ENCODE peak calls at places on chromosomes 6 and 20, in five cellular contexts. E is H1, V is NT2/D1, T is HepG2, L is GM12878. G is an unnamed sample.

GRCh38 chr20:14259691-14260090 is 77.7 kb downstream of the FLRT3 start:
- DNase-seq in E (no peak), V (no peak), T (no peak), L (no peak), G (no peak)

GRCh38 chr6:95325858-95326257 is 251.5 kb upstream of the MANEA start:
- DNase-seq in E (no peak), V (no peak), T (no peak), L (no peak), G (no peak)

GRCh38 chr6:132813173-132813856 is 1.1 kb upstream of the RPS12 start:
- DNase-seq in E (peak), V (no peak), T (peak), L (no peak), G (no peak)

GRCh38 chr6:130020892-130021483 is 2.6 kb downstream of the L3MBTL3 start:
- DNase-seq in E (peak), V (peak), T (peak), L (peak), G (peak)

GRCh38 chr6:85403331-85404015 is 46.4 kb upstream of the NT5E start:
- DNase-seq in E (no peak), V (peak), T (no peak), L (no peak), G (no peak)

GRCh38 chr20:24692429-24693190 is 223.2 kb downstream of the SYNDIG1 start:
- DNase-seq in E (peak), V (no peak), T (no peak), L (no peak), G (no peak)

GRCh38 chr6:43668151-43669028 is 19.2 kb downstream of the MRPS18A start:
- DNase-seq in E (peak), V (no peak), T (peak), L (peak), G (peak)

GRCh38 chr6:111837007-111837406 is 36.2 kb downstream of the FYN start:
- DNase-seq in E (no peak), V (no peak), T (no peak), L (no peak), G (no peak)

GRCh38 chr6:138509371-138509770 is 10.1 kb upstream of the NHSL1 start:
- DNase-seq in E (no peak), V (no peak), T (peak), L (no peak), G (peak)

GRCh38 chr6:1652842-1653241 is 43.1 kb downstream of the FOXC1 start:
- DNase-seq in E (no peak), V (no peak), T (no peak), L (no peak), G (no peak)

GRCh38 chr20:1075564-1075963 is 42.8 kb upstream of the PSMF1 start:
- DNase-seq in E (no peak), V (no peak), T (no peak), L (peak), G (no peak)

GRCh38 chr6:134882426-134883038 is 67.4 kb downstream of the ALDH8A1 start:
- DNase-seq in E (peak), V (no peak), T (peak), L (no peak), G (peak)

GRCh38 chr20:32599783-32600340 is 14.7 kb upstream of the NOL4L start:
- DNase-seq in E (no peak), V (no peak), T (no peak), L (no peak), G (no peak)

GRCh38 chr20:32598606-32599005 is 13.5 kb upstream of the NOL4L start:
- DNase-seq in E (no peak), V (no peak), T (no peak), L (no peak), G (no peak)

GRCh38 chr20:32603046-32603726 is 18.1 kb upstream of the NOL4L start:
- DNase-seq in E (no peak), V (no peak), T (no peak), L (no peak), G (no peak)

GRCh38 chr20:32602273-32602672 is 17.1 kb upstream of the NOL4L start:
- DNase-seq in E (no peak), V (no peak), T (no peak), L (no peak), G (no peak)

DNA sequence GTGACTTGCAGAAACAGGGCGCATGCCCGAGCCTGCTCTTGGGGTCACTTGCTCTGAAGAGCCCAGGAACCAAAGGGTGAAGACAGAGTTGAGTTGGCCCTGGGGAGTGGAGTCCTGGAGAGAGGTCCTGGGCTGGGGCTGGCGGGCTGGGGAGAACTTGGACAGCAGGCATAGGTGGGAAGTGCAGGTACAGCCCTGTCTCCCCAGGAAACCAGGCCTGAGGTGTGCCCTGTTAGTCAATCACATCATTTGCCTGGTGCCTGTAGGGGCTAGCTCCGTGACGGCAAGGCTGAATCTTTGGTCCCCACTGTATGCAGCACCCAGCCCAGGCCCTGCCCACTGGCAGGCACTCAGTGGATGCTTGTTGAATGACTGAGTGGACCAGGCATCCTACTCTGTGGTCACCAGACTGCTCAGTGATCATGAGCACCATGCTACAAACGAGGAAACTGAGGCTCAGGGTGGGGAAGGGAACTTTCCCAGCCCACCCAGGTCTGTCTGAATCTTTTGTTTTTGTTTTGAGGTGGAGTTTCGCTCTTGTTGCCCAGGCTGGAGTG is 15.6 kb upstream of the NOL4L start:
- DNase-seq in E (no peak), V (no peak), T (no peak), L (no peak), G (no peak)
- TF ChIP-seq SUZ12 in E (no peak), V (no peak), T (no peak), L (no peak), G (no peak)

DNA sequence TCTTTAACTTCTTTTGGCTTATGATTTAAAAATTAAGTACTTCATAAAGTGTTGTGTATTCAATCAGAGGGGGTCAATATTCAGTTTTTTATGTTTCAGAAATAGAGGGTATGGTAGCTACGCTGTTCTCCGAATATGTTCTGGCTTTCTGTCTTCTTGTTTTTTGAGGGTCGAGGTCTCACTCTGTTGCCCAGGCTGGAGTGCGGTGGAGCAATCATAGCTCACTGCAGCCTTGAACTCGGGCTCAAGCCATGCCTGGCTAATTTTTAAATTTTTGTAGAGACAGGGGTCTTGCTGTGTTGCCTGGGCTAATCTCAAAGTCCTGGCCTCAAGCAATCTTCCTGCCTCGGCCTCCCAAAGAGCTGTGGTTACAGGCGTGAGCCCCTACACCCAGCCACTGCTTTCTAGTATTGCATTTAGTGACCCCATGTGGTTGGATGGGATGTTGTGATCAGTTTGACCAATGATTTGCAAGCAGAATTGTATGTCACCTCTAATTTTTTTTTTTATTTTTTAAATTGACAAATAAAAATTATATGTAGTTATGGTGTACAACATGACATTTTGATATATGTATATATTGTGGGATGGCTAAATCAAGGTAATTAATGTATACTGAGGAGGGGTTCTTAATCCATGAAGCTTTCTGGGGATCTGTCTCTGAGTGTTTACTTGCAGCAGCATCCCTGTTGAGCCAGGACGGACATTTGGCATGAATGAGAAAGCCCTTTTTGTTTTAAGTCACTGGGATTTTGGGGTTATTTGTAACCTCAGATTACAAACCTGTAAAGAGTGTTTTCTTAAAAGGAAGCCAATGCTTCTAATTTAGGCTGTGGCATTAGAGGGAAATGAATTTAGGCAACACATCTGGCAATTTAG is 38.5 kb upstream of the DEK start:
- DNase-seq in E (no peak), V (no peak), T (peak), L (no peak), G (no peak)
- TF ChIP-seq SUZ12 in E (no peak), V (no peak), T (no peak), L (no peak), G (no peak)

GRCh38 chr6:153616506-153616905 is 422.5 kb upstream of the OPRM1 start:
- DNase-seq in E (no peak), V (peak), T (no peak), L (no peak), G (no peak)
- TF ChIP-seq SUZ12 in E (no peak), V (no peak), T (no peak), L (no peak), G (no peak)

DNA sequence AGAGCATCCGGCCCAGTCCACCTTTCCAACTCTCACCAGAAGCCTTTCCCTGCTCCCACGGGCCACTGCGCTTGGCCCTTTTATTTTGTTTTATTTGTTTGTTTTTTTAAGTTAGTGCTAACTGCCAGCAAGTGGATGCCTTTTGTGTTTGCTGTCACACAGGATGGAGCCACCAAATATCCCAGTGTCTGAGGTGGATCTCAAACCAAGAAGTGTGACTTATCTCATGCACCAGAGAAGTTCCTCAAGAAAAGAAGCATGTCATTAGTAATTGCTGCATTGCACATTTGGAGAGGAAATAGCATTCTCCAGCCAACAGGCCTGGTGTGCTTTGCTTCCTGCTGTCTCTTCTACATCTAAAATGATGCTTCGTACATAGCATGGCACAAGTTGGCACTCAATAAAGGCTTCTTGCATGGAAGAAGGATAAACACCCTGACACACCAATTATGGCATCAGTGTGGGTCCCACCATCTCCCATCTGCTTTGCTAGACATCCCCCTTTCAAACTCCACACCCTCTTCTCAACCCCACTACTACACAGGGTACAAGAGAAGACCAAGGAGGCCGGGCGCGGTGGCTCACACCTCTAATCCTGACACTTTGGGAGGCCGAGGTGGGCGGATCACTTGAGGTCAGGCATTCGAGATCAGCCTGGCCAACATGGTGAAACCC is 1.9 kb upstream of the ATP9A start:
- DNase-seq in E (no peak), V (no peak), T (no peak), L (no peak), G (no peak)
- TF ChIP-seq SUZ12 in E (no peak), V (no peak), T (no peak), L (no peak), G (no peak)

GRCh38 chr6:168374051-168374502 is 54.5 kb upstream of the DACT2 start:
- DNase-seq in E (no peak), V (no peak), T (no peak), L (no peak), G (no peak)
- TF ChIP-seq SUZ12 in E (no peak), V (no peak), T (no peak), L (no peak), G (no peak)

GRCh38 chr6:37882292-37882691 is 62.8 kb downstream of the ZFAND3 start:
- DNase-seq in E (no peak), V (no peak), T (no peak), L (no peak), G (no peak)
- TF ChIP-seq SUZ12 in E (no peak), V (no peak), T (no peak), L (no peak), G (no peak)

GRCh38 chr6:104625536-104625935 is 234.2 kb downstream of the HACE1 start:
- DNase-seq in E (no peak), V (no peak), T (no peak), L (no peak), G (no peak)

GRCh38 chr6:104617541-104618072 is 242.1 kb downstream of the HACE1 start:
- DNase-seq in E (no peak), V (no peak), T (no peak), L (no peak), G (no peak)

GRCh38 chr6:104623052-104623690 is 236.5 kb downstream of the HACE1 start:
- DNase-seq in E (no peak), V (no peak), T (no peak), L (no peak), G (peak)
- TF ChIP-seq SUZ12 in E (no peak), V (no peak), T (no peak), L (no peak), G (no peak)

GRCh38 chr20:18717062-18717461 is 96.5 kb upstream of the SCP2D1 start:
- DNase-seq in E (no peak), V (no peak), T (no peak), L (no peak), G (no peak)
- TF ChIP-seq SUZ12 in E (no peak), V (no peak), T (no peak), L (no peak), G (no peak)

GRCh38 chr6:79372757-79373156 is 138.3 kb upstream of the HMGN3 start:
- DNase-seq in E (no peak), V (no peak), T (no peak), L (no peak), G (no peak)

GRCh38 chr6:79375635-79376425 is 141.3 kb upstream of the HMGN3 start:
- DNase-seq in E (no peak), V (no peak), T (no peak), L (no peak), G (no peak)

GRCh38 chr6:79373246-79373645 is 138.8 kb upstream of the HMGN3 start:
- DNase-seq in E (no peak), V (no peak), T (no peak), L (no peak), G (no peak)

GRCh38 chr6:79374308-79374707 is 139.8 kb upstream of the HMGN3 start:
- DNase-seq in E (no peak), V (no peak), T (no peak), L (no peak), G (no peak)

DNA sequence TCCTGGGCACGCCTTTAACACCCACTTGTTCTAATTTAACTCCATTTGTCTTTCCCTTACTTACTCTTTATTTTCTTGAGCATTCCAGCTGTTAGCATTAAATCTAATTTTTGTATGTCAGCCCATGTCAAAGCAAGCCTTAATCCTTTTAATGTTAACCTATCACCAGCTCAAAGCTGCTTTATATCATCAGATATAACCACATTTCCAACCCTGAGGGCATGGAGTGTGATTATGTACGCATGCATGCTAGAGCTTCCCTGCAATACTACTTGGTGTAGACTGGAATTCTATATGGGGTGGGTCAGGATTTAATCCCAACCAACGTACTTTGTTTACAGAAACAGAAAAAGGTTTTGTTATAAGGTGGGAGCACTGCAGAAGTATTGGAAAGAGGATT is 139.4 kb upstream of the HMGN3 start:
- DNase-seq in E (no peak), V (no peak), T (no peak), L (no peak), G (peak)
- TF ChIP-seq SUZ12 in E (no peak), V (no peak), T (no peak), L (no peak), G (no peak)

GRCh38 chr6:15442467-15442866 is 196.6 kb downstream of the JARID2 start:
- DNase-seq in E (no peak), V (no peak), T (no peak), L (no peak), G (no peak)

GRCh38 chr6:15443119-15443518 is 197.2 kb downstream of the JARID2 start:
- DNase-seq in E (no peak), V (no peak), T (no peak), L (no peak), G (no peak)

GRCh38 chr6:15440040-15440439 is 194.2 kb downstream of the JARID2 start:
- DNase-seq in E (no peak), V (no peak), T (no peak), L (no peak), G (no peak)

GRCh38 chr6:15441982-15442381 is 196.1 kb downstream of the JARID2 start:
- DNase-seq in E (no peak), V (no peak), T (no peak), L (no peak), G (no peak)

DNA sequence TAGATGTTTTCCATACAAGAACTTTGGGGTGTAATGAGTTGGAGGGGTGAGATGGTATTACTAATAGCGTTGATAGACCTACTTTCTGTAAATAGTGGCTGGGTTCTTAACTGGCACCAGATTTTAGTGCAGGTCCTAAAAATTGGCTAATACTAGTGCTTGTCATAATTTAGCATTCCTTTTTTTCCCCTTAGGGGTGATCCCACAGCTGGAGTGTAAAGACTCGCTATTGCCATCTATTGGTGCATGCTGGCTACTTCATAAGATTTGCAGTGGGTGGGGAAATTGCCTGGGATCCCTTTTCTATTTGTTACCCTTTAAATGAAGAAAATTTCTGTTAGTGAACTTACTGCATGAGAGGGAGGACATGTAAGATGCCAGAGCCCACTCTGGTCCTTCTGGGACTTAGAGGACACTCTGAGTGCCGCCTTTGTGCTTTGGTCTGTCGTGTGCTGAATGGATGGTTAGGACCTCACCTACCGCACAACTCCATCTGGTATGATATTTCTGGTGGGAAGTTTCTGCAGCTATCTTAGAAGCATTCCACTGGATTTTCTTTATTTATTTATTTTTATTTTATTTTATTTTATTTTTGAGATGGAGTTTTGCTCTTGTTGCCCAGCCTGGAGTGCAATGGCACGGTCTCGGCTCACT is 195.5 kb downstream of the JARID2 start:
- DNase-seq in E (no peak), V (peak), T (peak), L (no peak), G (peak)
- TF ChIP-seq SUZ12 in E (no peak), V (no peak), T (no peak), L (no peak), G (no peak)